ENCODE peak calls at places on chromosome 18, in four cellular contexts. N is mesendoderm, I is H1, X is H9. Y is an unnamed sample.

GRCh38 chr18:6482198-6482977 is 67.7 kb upstream of the L3MBTL4 start:
- DNase-seq in N (peak), I (peak), X (peak), Y (peak)

GRCh38 chr18:63218472-63218871 is 101.1 kb downstream of the BCL2 start:
- DNase-seq in N (no peak), I (no peak), X (no peak), Y (no peak)

GRCh38 chr18:55982992-55983391 is 395.0 kb upstream of the TCF4 start:
- DNase-seq in N (peak), I (no peak), X (peak), Y (peak)

GRCh38 chr18:74631242-74632087 is 33.8 kb downstream of the ZNF407 start:
- DNase-seq in N (no peak), I (no peak), X (no peak), Y (peak)

GRCh38 chr18:6366776-6367175 is 47.9 kb downstream of the L3MBTL4 start:
- DNase-seq in N (no peak), I (no peak), X (peak), Y (no peak)

GRCh38 chr18:8997634-8998033 is 104.9 kb upstream of the NDUFV2 start:
- DNase-seq in N (peak), I (no peak), X (no peak), Y (no peak)

GRCh38 chr18:34880403-34880802 is 160.8 kb upstream of the MAPRE2 start:
- DNase-seq in N (no peak), I (no peak), X (no peak), Y (no peak)

GRCh38 chr18:69674292-69674877 is 273.3 kb downstream of the CD226 start:
- DNase-seq in N (no peak), I (no peak), X (no peak), Y (peak)

GRCh38 chr18:38951633-38952032 is 1386.0 kb upstream of the CELF4 start:
- DNase-seq in N (no peak), I (no peak), X (no peak), Y (no peak)

GRCh38 chr18:66603941-66604627 is at the start of gene CDH19:
- DNase-seq in N (no peak), I (no peak), X (no peak), Y (no peak)

DNA sequence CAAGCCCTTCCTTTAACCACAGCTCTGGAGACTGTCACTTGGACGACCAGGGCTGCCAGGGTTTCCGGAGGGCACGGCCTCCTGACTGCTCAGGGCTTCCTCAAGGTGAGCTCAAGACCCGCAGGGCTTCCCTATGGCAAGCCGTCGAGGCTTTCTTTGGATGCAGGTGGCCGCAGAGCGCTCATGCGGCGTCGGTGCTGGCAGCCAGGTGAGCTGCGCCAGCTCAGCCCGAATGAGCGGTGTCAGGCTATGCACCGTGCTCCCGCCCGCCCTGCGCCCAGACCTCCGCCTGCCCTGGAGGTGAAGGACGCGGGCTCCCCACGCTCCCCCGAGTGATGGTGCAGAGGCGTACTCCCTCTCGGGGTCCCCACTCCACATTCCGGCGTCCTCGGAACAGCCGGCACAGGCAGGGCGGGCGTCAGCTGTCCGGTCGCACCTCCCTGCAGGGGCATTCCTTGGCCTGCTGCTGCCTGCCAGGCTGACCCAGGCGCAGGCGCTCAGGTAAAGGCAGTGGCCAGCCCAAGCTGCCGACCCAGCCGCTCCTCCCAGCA is 20.8 kb upstream of the TUBB6 start:
- DNase-seq in N (peak), I (no peak), X (peak), Y (no peak)
- H3K9ac ChIP-seq in N (peak), I (no peak), X (no peak), Y (peak)

GRCh38 chr18:43876286-43877082 is 599.2 kb upstream of the SYT4 start:
- DNase-seq in N (no peak), I (no peak), X (no peak), Y (no peak)
- H3K56ac ChIP-seq in N (no peak), I (no peak), X (no peak), Y (no peak)

DNA sequence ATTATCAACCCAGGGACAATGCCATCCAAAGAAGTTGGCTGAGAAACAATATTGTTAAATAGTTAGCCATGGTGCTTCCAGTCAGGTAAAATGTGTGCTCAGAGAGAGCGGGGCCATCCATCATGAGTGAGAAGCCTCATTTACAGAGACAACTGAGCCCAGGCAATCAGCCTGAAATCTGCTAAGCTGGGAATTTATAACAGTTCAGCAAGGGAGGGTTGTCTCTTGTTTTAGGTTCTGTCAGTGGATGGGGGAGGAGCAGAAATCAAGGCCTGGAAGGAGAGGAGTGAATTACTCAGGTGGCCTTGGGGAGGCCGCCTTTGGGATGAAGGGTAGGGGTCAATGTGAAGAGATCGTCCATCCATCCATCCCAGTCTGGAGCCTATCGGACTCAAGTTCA is 102.5 kb upstream of the ST8SIA3 start:
- DNase-seq in N (no peak), I (no peak), X (no peak), Y (no peak)
- H3K4me2 ChIP-seq in N (no peak), I (no peak), X (no peak), Y (no peak)

GRCh38 chr18:7579923-7580542 is 12.9 kb downstream of the PTPRM start:
- DNase-seq in N (no peak), I (no peak), X (no peak), Y (no peak)

GRCh38 chr18:7575465-7576026 is 8.4 kb downstream of the PTPRM start:
- DNase-seq in N (no peak), I (no peak), X (no peak), Y (peak)

GRCh38 chr18:7576685-7577084 is 9.6 kb downstream of the PTPRM start:
- DNase-seq in N (no peak), I (no peak), X (no peak), Y (peak)

GRCh38 chr18:7579176-7579922 is 12.2 kb downstream of the PTPRM start:
- DNase-seq in N (no peak), I (no peak), X (no peak), Y (peak)

GRCh38 chr18:7577706-7578105 is 10.6 kb downstream of the PTPRM start:
- DNase-seq in N (peak), I (peak), X (peak), Y (peak)
- H3K9ac ChIP-seq in N (no peak), I (no peak), X (no peak), Y (no peak)

DNA sequence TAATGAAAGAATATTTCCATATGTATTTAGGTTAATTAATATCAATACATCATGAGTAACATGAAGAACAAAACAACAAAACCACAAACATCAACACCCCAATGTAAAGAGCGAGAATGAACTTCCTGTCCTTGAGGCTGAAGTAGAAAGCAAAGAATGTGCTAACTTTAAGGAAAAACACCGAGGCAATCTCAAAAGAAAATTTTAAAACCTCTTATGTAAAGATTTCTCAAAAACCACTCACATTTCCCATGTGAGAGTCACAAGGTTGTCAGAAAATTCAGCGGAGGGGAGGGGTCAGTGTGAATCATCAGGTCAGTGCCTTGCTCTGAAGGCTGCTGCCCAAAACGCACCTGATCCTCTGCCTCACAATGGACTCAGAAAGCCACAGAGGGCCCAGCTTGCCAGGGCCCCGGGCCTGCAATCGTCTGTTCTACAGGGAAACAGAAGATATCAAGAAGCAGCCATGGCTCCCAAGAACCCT is 12.3 kb downstream of the NPC1 start:
- DNase-seq in N (peak), I (no peak), X (no peak), Y (peak)
- H3K56ac ChIP-seq in N (no peak), I (no peak), X (no peak), Y (no peak)

GRCh38 chr18:378039-378438 is 110.2 kb upstream of the THOC1 start:
- DNase-seq in N (no peak), I (no peak), X (no peak), Y (no peak)
- H3K4me2 ChIP-seq in N (no peak), I (no peak), X (no peak), Y (no peak)